ENCODE peak calls at places on chromosomes 1 and 21, in seven cellular contexts. Y, R, K, O, H, B and A are unnamed samples.

GRCh38 chr1:184860985-184861754 is 106.5 kb upstream of the EDEM3 start:
- DNase-seq in Y (no peak), K (peak), B (no peak), O (no peak), R (no peak), H (no peak), A (no peak)

GRCh38 chr1:91806146-91806545 is 79.8 kb downstream of the TGFBR3 start:
- DNase-seq in Y (no peak), H (no peak), K (no peak), B (no peak), R (no peak), O (no peak), A (no peak)

GRCh38 chr1:228081578-228082259 is 789 bp upstream of the ARF1 start:
- DNase-seq in Y (no peak), H (no peak), B (no peak), O (no peak), K (no peak), R (no peak), A (no peak)

GRCh38 chr1:59046730-59047157 is 250.2 kb upstream of the FGGY start:
- DNase-seq in Y (no peak), R (no peak), B (no peak), H (no peak), K (peak), O (no peak), A (no peak)

GRCh38 chr1:51365774-51366173 is 35.4 kb upstream of the TTC39A start:
- DNase-seq in R (no peak), H (no peak), O (no peak), Y (no peak), K (no peak), B (no peak), A (no peak)

GRCh38 chr1:2556277-2557145 is at the start of gene TNFRSF14:
- DNase-seq in R (no peak), K (peak), B (peak), Y (no peak), O (no peak), H (no peak), A (peak)

GRCh38 chr1:190579517-190580193 is 102.0 kb upstream of the BRINP3 start:
- DNase-seq in K (no peak), R (no peak), Y (no peak), B (no peak), O (no peak), H (no peak), A (no peak)

GRCh38 chr1:232952514-232953175 is 2.2 kb downstream of the NTPCR start:
- DNase-seq in Y (peak), H (peak), B (peak), O (no peak), K (peak), R (no peak), A (no peak)

GRCh38 chr1:8687053-8687452 is 130.4 kb downstream of the RERE start:
- DNase-seq in O (no peak), K (peak), R (no peak), Y (no peak), B (no peak), H (no peak), A (no peak)

GRCh38 chr1:162548170-162548569 is 13.4 kb upstream of the UAP1 start:
- DNase-seq in Y (no peak), B (no peak), H (no peak), O (no peak), R (peak), K (no peak), A (no peak)

GRCh38 chr1:216740334-216740733 is 17.1 kb upstream of the ESRRG start:
- DNase-seq in B (no peak), Y (no peak), K (no peak), R (no peak), H (no peak), O (no peak), A (no peak)

GRCh38 chr1:150405660-150406059 is 41.7 kb downstream of the RPRD2 start:
- DNase-seq in H (no peak), R (no peak), K (no peak), B (no peak), O (no peak), Y (no peak), A (no peak)

GRCh38 chr1:207514890-207515289 is 18.9 kb downstream of the CR1 start:
- DNase-seq in K (no peak), O (no peak), Y (no peak), B (no peak), H (no peak), R (no peak), A (no peak)

GRCh38 chr1:211591980-211592493 is 13.1 kb upstream of the SLC30A1 start:
- DNase-seq in H (no peak), B (no peak), O (no peak), Y (no peak), K (no peak), R (no peak), A (no peak)

GRCh38 chr21:43829575-43830119 is 35.4 kb upstream of the AGPAT3 start:
- DNase-seq in B (no peak), R (no peak), Y (peak), H (no peak), K (no peak), O (no peak), A (no peak)

GRCh38 chr1:86224651-86225050 is 68.1 kb upstream of the COL24A1 start:
- DNase-seq in H (no peak), O (peak), R (no peak), Y (no peak), B (no peak), K (no peak), A (no peak)

GRCh38 chr1:74650561-74650960 is 23.0 kb downstream of the ERICH3 start:
- DNase-seq in R (no peak), B (no peak), Y (no peak), K (no peak), H (no peak), O (no peak), A (no peak)

GRCh38 chr21:37532868-37533780 is 166.6 kb downstream of the DYRK1A start:
- DNase-seq in H (peak), B (peak), O (peak), Y (peak), K (peak), R (no peak), A (no peak)

GRCh38 chr1:229410692-229411433 is 23.0 kb downstream of the ACTA1 start:
- DNase-seq in R (no peak), H (no peak), B (peak), Y (peak), O (no peak), K (peak), A (peak)

GRCh38 chr1:154784416-154784815 is 85.7 kb downstream of the KCNN3 start:
- DNase-seq in K (no peak), Y (no peak), R (no peak), H (no peak), B (no peak), O (no peak), A (no peak)

GRCh38 chr1:96416111-96416595 is 305.4 kb upstream of the PTBP2 start:
- DNase-seq in B (no peak), Y (no peak), R (no peak), H (no peak), K (no peak), O (no peak), A (no peak)

GRCh38 chr21:44866780-44867179 is 6.7 kb downstream of the PTTG1IP start:
- DNase-seq in R (no peak), O (no peak), K (no peak), Y (no peak), B (no peak), H (no peak), A (no peak)
- H3K27ac ChIP-seq in R (no peak), O (peak), K (peak), Y (peak), B (no peak), H (no peak), A (no peak)

GRCh38 chr1:44316231-44316759 is 38.8 kb downstream of the ERI3 start:
- DNase-seq in Y (no peak), K (no peak), B (no peak), O (no peak), H (no peak), R (no peak), A (no peak)

GRCh38 chr1:44314401-44314800 is 40.7 kb downstream of the ERI3 start:
- DNase-seq in O (no peak), H (no peak), B (no peak), Y (no peak), K (no peak), R (no peak), A (no peak)

GRCh38 chr1:44312652-44313196 is 42.3 kb downstream of the ERI3 start:
- DNase-seq in R (no peak), O (no peak), H (no peak), K (no peak), Y (no peak), B (no peak), A (no peak)

GRCh38 chr1:44313265-44313918 is 41.7 kb downstream of the ERI3 start:
- DNase-seq in O (no peak), K (no peak), Y (no peak), H (no peak), B (no peak), R (no peak), A (no peak)

GRCh38 chr1:44315521-44315920 is 39.5 kb downstream of the ERI3 start:
- DNase-seq in R (no peak), O (no peak), Y (no peak), K (no peak), B (no peak), H (no peak), A (no peak)
- TF ChIP-seq EP300 in R (no peak), O (no peak), Y (no peak), K (no peak), B (no peak), H (no peak), A (no peak)

GRCh38 chr1:65179148-65179547 is 31.1 kb downstream of the AK4 start:
- DNase-seq in K (no peak), B (no peak), O (no peak), R (no peak), H (no peak), Y (no peak), A (no peak)
- TF ChIP-seq POLR2A in K (no peak), B (no peak), O (no peak), R (no peak), H (no peak), Y (no peak), A (no peak)

GRCh38 chr1:95371666-95372320 is 137.8 kb downstream of the RWDD3 start:
- DNase-seq in Y (no peak), R (no peak), H (no peak), K (no peak), O (no peak), B (no peak), A (no peak)
- H3K27ac ChIP-seq in Y (no peak), R (no peak), H (no peak), K (no peak), O (no peak), B (no peak), A (no peak)

DNA sequence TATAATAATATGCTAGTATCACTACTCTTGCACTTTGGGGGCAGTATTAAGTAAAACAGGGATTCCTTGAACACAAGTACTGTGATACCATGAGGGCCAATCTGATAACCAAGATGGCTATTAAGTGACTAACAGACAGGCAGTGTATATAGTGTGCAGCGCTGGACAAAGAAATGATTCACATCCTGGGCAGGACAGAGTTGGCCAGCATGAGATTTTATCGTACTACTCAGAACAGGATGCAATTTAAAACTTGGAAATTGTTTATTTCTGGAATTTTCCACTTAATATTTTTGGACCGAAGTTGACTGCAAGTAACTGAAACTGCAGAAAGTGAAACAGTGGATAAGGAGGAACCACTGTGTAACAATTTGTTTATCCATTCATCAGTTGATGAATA is 74.6 kb downstream of the DNTTIP2 start:
- DNase-seq in Y (peak), O (no peak), H (no peak), B (no peak), K (no peak), R (no peak), A (no peak)
- TF ChIP-seq EP300 in Y (no peak), O (no peak), H (no peak), B (peak), K (no peak), R (no peak), A (no peak)